ENCODE peak calls at places on chromosome 19, in four cellular contexts. W is esophagus squamous epithelium, T is IMR-90, U is sigmoid colon. S is an unnamed sample.

GRCh38 chr19:41226053-41226873 is 7.2 kb downstream of the AXL start:
- DNase-seq in T (peak; percentile 82), W (no peak), U (peak; percentile 90), S (peak; percentile 47)

GRCh38 chr19:32859591-32859990 is 10.0 kb downstream of the SLC7A9 start:
- DNase-seq in U (no peak), T (no peak), W (no peak), S (no peak)

GRCh38 chr19:35153701-35154534 is 617 bp upstream of the FXYD5 start:
- DNase-seq in W (no peak), U (peak; percentile 71), T (no peak), S (no peak)

GRCh38 chr19:4567584-4568071 is 8.1 kb upstream of the SEMA6B start:
- DNase-seq in W (no peak), U (no peak), T (peak; percentile 20), S (peak; percentile 74)

GRCh38 chr19:4916292-4917082 is 7.2 kb downstream of the UHRF1 start:
- DNase-seq in W (no peak), T (no peak), U (no peak), S (no peak)

GRCh38 chr19:4606921-4607678 is 32.2 kb upstream of the TNFAIP8L1 start:
- DNase-seq in T (no peak), U (no peak), W (no peak), S (peak; percentile 31)

GRCh38 chr19:50703915-50704548 is 15.6 kb downstream of the SHANK1 start:
- DNase-seq in T (no peak), W (no peak), U (no peak), S (no peak)

GRCh38 chr19:15297416-15298224 is 34.7 kb downstream of the BRD4 start:
- DNase-seq in U (no peak), W (no peak), T (peak; percentile 83), S (no peak)

GRCh38 chr19:14091885-14092462 is 1.4 kb upstream of the SAMD1 start:
- DNase-seq in T (no peak), W (no peak), U (no peak), S (no peak)

GRCh38 chr19:8607386-8607785 is 3.1 kb downstream of the ADAMTS10 start:
- DNase-seq in W (no peak), U (no peak), T (peak; percentile 23), S (no peak)

GRCh38 chr19:10760268-10760944 is 42.5 kb downstream of the DNM2 start:
- DNase-seq in U (no peak), W (no peak), T (no peak), S (no peak)

GRCh38 chr19:51016798-51017683 is 2.5 kb downstream of the KLK10 start:
- DNase-seq in U (no peak), T (peak; percentile 16), W (no peak), S (peak; percentile 9)

GRCh38 chr19:13195678-13196077 is 45.5 kb downstream of the IER2 start:
- DNase-seq in U (no peak), T (no peak), W (no peak), S (no peak)

GRCh38 chr19:10356431-10356830 is 17.0 kb upstream of the ICAM3 start:
- DNase-seq in W (no peak), T (no peak), U (no peak), S (no peak)

GRCh38 chr19:6738726-6739389 is 622 bp upstream of the TRIP10 start:
- DNase-seq in W (no peak), T (peak; percentile 8), U (peak; percentile 81), S (no peak)
- TF ChIP-seq CTCF in W (no peak), T (no peak), U (no peak), S (no peak)

DNA sequence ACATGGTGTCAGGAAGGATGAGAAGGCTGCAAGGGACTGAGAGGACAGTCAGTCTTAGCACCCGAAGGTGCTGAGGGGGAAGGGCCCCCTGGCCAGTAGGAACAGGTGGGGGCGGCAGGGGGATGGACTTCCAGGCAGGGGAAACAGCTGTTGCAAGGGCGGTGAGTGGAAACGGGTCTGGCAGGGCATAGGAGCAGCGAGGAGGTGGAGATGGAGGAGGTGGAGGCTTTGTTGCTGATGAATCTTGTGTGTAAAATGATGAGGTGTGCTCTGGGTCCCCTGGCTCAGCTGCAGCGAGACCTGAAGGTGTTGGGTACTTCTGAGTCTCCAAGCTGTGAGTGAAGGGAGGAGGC is 1.2 kb downstream of the MAP1S start:
- DNase-seq in U (no peak), T (no peak), W (no peak), S (no peak)
- TF ChIP-seq POLR2A in U (no peak), T (no peak), W (no peak), S (no peak)

GRCh38 chr19:48296963-48297734 is 27.3 kb downstream of the ZNF114 start:
- DNase-seq in U (no peak), T (no peak), W (no peak), S (no peak)

GRCh38 chr19:48292798-48293197 is 22.9 kb downstream of the ZNF114 start:
- DNase-seq in U (no peak), W (no peak), T (peak; percentile 93), S (no peak)

GRCh38 chr19:48290923-48291700 is 21.2 kb downstream of the ZNF114 start:
- DNase-seq in W (no peak), T (peak; percentile 81), U (peak; percentile 90), S (peak; percentile 61)

GRCh38 chr19:48297975-48298374 is 27.4 kb upstream of the EMP3 start:
- DNase-seq in T (no peak), U (no peak), W (no peak), S (no peak)

DNA sequence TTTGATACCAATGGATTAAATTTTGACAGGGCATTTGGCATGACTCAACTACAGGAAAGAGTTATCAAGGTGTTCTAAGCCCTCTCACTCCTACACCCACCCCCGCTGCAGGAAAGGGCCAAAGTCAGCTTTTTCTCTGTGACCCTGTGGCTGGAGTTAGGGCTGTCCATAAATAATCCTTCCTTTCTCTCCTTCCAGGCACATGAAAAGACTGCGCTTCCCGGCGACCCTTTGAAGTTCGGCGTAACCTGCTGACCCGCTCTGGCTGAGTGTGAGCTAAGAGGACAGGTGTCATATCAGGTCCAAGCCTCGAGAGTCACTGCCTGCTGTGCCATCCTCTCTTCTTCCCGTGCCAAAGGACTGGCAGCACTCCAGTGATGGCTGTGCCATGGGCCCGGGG is 25.6 kb downstream of the ZNF114 start:
- DNase-seq in T (no peak), U (no peak), W (no peak), S (no peak)
- H3K27me3 ChIP-seq in T (no peaks in the 10 kb centered on the region), U (peaks cover 10% of the 10 kb centered on the region), W (no peaks in the 10 kb centered on the region), S (peaks cover 7% of the 10 kb centered on the region)

GRCh38 chr19:52048604-52049493 is at the start of gene ZNF432:
- DNase-seq in U (peak; percentile 97), W (peak; percentile 49), T (peak; percentile 91), S (peak; percentile 90)
- TF ChIP-seq CTCF in U (no peak), W (no peak), T (no peak), S (no peak)

GRCh38 chr19:18202759-18203407 is 959 bp downstream of the RAB3A start:
- DNase-seq in T (no peak), W (no peak), U (peak; percentile 76), S (no peak)

GRCh38 chr19:18204394-18205179 is 745 bp upstream of the RAB3A start:
- DNase-seq in U (peak; percentile 86), W (no peak), T (no peak), S (peak; percentile 77)

GRCh38 chr19:18203408-18203862 is 407 bp downstream of the RAB3A start:
- DNase-seq in T (no peak), W (no peak), U (no peak), S (peak; percentile 38)

GRCh38 chr19:18205180-18205915 is 1.5 kb upstream of the RAB3A start:
- DNase-seq in U (peak; percentile 96), T (peak; percentile 89), W (no peak), S (peak; percentile 79)

DNA sequence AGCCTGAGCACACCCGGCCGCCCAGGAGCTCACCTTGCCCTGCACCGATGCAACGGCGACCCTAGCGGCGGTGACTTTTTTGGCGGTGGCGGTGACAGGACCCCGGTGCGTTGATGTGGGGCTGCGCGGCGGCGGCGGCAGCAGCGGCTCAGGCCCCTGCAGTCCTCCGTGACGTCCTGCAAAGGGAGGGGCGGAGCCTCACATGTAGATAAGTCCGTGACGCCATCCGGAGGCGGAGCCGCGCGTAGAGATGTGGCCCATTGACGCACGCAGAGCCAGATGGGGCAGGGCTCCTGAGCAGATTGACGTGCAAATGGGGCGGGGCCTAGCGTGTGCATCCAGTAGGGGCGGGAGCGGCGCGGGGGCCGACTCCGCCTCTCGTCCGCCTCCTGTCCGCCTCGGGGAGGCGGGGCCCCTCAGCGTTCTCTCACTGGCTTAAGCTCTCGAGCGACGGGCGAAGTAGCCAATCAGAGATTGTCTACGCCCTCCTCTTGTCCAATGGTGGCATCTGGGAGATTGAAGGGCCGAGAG is at the start of gene RAB3A:
- DNase-seq in W (peak; percentile 100), U (peak; percentile 100), T (peak; percentile 100), S (peak; percentile 100)
- TF ChIP-seq POLR2A in W (peak; percentile 72), U (peak; percentile 87), T (peak; percentile 70), S (no peak)

DNA sequence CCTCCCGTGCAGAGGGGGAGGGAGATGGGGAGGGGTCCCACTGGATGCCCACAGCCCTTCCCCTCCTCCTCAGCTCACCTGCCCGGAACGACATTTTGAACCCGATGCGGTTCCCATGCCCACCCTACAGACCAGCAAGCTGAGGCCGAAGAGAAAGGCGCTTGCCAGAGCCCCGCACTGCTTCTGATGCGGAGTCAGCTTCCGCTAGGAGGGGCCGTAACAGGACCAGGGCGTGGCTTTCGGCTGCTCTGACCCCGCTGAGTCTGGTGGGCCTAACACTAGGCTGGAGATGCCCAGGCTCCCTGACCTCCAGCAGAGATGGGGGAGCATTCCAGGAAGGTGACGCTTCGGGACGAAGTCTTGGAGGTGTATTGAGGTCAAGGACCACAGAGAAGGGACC is 6.7 kb downstream of the ONECUT3 start:
- DNase-seq in W (no peak), T (no peak), U (no peak), S (no peak)
- H3K27me3 ChIP-seq in W (peaks cover 58% of the 10 kb centered on the region), T (peaks cover 95% of the 10 kb centered on the region), U (peaks cover 100% of the 10 kb centered on the region), S (peaks cover 3% of the 10 kb centered on the region)

DNA sequence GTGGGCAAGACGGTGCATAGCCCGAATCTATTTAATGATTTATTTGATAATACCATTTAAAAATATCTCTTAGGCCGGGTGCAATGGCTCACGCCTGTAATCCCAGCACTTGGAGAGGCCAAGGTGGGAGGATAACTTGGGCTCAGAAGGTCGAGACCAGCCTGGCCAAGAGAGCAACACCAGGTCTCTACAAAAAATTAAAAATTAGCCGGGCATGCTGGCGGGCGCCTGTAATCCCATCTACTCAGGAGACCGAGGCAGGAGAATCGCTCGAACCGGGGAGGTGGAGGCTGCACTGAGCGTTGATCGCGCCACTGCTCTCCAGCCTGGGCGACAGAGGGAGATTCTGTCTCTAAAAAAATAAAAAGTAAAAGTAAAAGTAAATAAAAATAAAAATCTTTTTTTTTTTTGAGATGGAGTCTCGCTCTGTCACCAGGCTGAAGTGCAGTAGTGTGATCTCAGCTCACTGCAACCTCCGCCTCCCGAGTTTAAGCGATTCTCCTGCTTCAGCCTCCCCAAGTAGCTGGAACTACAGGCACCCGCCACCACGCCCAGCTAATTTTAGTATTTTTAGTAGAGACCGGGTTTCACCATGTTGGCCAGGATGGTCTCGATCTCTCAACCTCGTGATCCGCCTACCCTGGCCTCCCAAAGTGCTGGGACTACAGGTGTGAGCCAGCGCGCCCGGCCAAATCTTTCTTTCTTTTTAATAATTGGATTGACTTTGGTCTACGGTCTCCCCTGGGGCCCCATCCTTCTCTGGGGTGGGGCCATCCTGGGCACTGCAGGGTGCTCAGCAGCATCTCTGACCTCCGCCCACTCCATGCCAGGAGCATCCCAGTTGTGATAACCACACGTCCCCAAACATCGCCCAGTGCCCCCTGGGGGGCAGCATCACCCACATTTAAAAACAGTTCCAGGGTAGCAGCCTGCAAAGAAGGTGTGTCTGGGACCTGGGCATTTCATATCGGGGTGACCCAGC is 90.7 kb downstream of the GNG7 start:
- DNase-seq in W (no peak), U (peak; percentile 56), T (no peak), S (no peak)
- TF ChIP-seq CTCF in W (no peak), U (no peak), T (no peak), S (no peak)

GRCh38 chr19:6501740-6502648 is at the start of gene TUBB4A:
- DNase-seq in T (no peak), U (no peak), W (no peak), S (no peak)
- TF ChIP-seq POLR2A in T (no peak), U (no peak), W (no peak), S (no peak)